ENCODE peak calls at places on chromosomes 13 and 19, in six cellular contexts. Y, Q, G, H, W and C are unnamed samples.

GRCh38 chr19:35502751-35503150 is 10.7 kb downstream of the DMKN start:
- DNase-seq in Q (no peak), W (no peak), Y (no peak), H (no peak), G (no peak), C (no peak)

GRCh38 chr19:41391618-41392017 is 5.5 kb downstream of the EXOSC5 start:
- DNase-seq in Q (no peak), G (no peak), Y (no peak), W (no peak), H (no peak), C (no peak)

GRCh38 chr13:32585625-32586021 is 629 bp upstream of the PDS5B start:
- DNase-seq in H (no peak), Y (no peak), W (no peak), Q (peak), G (peak), C (no peak)

GRCh38 chr13:77345150-77345780 is 18.4 kb upstream of the MYCBP2 start:
- DNase-seq in W (no peak), H (no peak), Q (no peak), Y (no peak), G (peak), C (no peak)

GRCh38 chr13:108835082-108835481 is 205.7 kb downstream of the MYO16 start:
- DNase-seq in W (no peak), H (no peak), G (no peak), Q (no peak), Y (no peak), C (no peak)

GRCh38 chr13:97257800-97258799 is 36.0 kb downstream of the MBNL2 start:
- DNase-seq in Y (peak), Q (peak), H (peak), W (peak), G (peak), C (no peak)

GRCh38 chr19:47232422-47233211 is 1.6 kb upstream of the BBC3 start:
- DNase-seq in Q (peak), H (peak), G (peak), Y (no peak), W (no peak), C (no peak)

GRCh38 chr13:109162248-109163051 is 533.0 kb downstream of the MYO16 start:
- DNase-seq in Q (no peak), G (peak), H (no peak), Y (no peak), W (no peak), C (peak)

GRCh38 chr19:3322199-3322978 is 44.0 kb upstream of the NFIC start:
- DNase-seq in Y (no peak), W (no peak), G (no peak), H (no peak), Q (no peak), C (no peak)

DNA sequence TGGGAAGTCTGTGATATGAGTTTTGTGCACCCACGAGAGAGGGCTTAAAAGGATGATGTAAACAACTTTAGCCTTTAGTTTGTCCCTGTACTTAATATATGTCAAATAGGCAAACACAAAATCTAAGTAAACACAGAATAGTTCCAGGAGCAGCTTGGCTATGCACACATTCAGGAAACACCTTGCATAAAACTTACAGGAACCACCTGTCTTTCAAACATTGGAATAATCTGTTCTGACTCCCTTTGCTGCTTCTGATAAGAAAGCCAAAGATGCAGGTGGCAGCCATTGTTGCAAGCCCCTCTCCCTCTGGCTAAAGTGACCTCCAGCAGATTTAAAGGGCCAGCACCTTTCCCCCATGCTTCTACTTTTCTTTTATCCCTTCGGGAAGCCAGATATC is 4.7 kb downstream of the EEF1AKMT1 start:
- DNase-seq in H (peak), Q (no peak), Y (no peak), W (no peak), G (no peak), C (no peak)
- TF ChIP-seq CTCF in H (no peak), Q (no peak), Y (no peak), W (no peak), G (no peak), C (no peak)

GRCh38 chr13:90362718-90363117 is 984.8 kb upstream of the MIR17HG start:
- DNase-seq in H (peak), Y (no peak), G (no peak), W (no peak), Q (no peak), C (no peak)
- H3K4me3 ChIP-seq in H (no peak), Y (no peak), G (no peak), W (no peak), Q (no peak), C (no peak)

DNA sequence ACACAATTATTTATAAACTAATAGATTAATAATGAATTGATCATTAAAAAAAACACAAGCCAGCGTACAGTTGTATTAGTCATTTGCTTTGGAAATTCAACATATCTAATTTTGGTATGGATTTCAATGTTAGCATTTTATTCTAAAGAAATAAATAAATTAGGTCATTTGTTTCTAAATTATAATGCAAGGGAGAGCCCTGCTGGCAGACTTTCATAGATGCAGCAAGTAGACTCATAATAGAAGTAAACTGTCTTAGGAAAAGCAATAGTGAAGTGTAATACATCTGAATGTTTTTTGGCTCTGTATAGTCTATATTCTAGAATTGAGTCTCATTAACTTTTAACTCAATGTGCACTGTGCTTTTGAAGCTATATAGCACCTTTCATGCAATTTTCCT is 982.4 kb upstream of the MIR17HG start:
- DNase-seq in Y (no peak), H (peak), Q (no peak), W (no peak), G (no peak), C (no peak)
- TF ChIP-seq CTCF in Y (no peak), H (peak), Q (no peak), W (no peak), G (no peak), C (no peak)

GRCh38 chr13:95375706-95376105 is 74.5 kb upstream of the ABCC4 start:
- DNase-seq in W (no peak), H (no peak), G (no peak), Q (no peak), Y (no peak), C (no peak)

GRCh38 chr13:95382411-95382810 is 81.2 kb upstream of the ABCC4 start:
- DNase-seq in W (no peak), H (no peak), Y (no peak), G (no peak), Q (no peak), C (no peak)

GRCh38 chr13:95382906-95383305 is 81.7 kb upstream of the ABCC4 start:
- DNase-seq in G (no peak), W (no peak), Y (no peak), Q (no peak), H (no peak), C (no peak)

GRCh38 chr13:95378603-95379002 is 77.4 kb upstream of the ABCC4 start:
- DNase-seq in W (no peak), Y (no peak), G (no peak), Q (no peak), H (no peak), C (no peak)
- H3K4me3 ChIP-seq in W (no peak), Y (no peak), G (no peak), Q (no peak), H (no peak), C (no peak)

GRCh38 chr13:75906315-75906714 is 270.2 kb downstream of the LMO7 start:
- DNase-seq in H (no peak), G (no peak), W (no peak), Y (no peak), Q (no peak), C (no peak)
- TF ChIP-seq CTCF in H (no peak), G (no peak), W (no peak), Y (no peak), Q (no peak), C (no peak)

GRCh38 chr19:49486710-49487276 is 615 bp upstream of the RPL13A start:
- DNase-seq in G (no peak), Q (no peak), H (no peak), Y (no peak), W (no peak), C (no peak)
- H3K4me3 ChIP-seq in G (no peak), Q (no peak), H (no peak), Y (no peak), W (peak), C (peak)

GRCh38 chr13:36850790-36851438 is 31.9 kb downstream of the RFXAP start:
- DNase-seq in H (peak), Q (no peak), Y (no peak), W (no peak), G (no peak), C (no peak)

GRCh38 chr13:36847541-36848045 is 28.6 kb downstream of the RFXAP start:
- DNase-seq in H (no peak), Y (no peak), Q (peak), W (no peak), G (no peak), C (no peak)

GRCh38 chr13:36848228-36848982 is 29.4 kb downstream of the RFXAP start:
- DNase-seq in H (peak), Y (no peak), Q (no peak), G (no peak), W (no peak), C (no peak)
- TF ChIP-seq CTCF in H (no peak), Y (no peak), Q (no peak), G (peak), W (no peak), C (peak)